ENCODE peak calls at places on chromosome 5, in five cellular contexts. J is PC-9; Y is CD8-positive, alpha-beta T cell; H is lung; T is tibial nerve. G is an unnamed sample. For H3K9me3, the result is how much of the 10 kb centered on the place peaks cover.

GRCh38 chr5:9348296-9348996 is 197.4 kb downstream of the SEMA5A start:
- DNase-seq in T (no peak), H (peak), Y (no peak), J (peak), G (no peak)

GRCh38 chr5:172423379-172424110 is 30.8 kb downstream of the SH3PXD2B start:
- DNase-seq in H (no peak), J (no peak), T (no peak), Y (no peak), G (no peak)

GRCh38 chr5:5700549-5700948 is 278.1 kb downstream of the ICE1 start:
- DNase-seq in Y (no peak), T (no peak), J (peak), H (no peak), G (no peak)

GRCh38 chr5:333945-334344 is 12.4 kb downstream of the AHRR start:
- DNase-seq in H (no peak), T (no peak), Y (no peak), J (no peak), G (no peak)

GRCh38 chr5:171390883-171391677 is 3.4 kb downstream of the NPM1 start:
- DNase-seq in T (no peak), Y (no peak), H (no peak), J (no peak), G (no peak)

GRCh38 chr5:180467028-180467427 is 27.2 kb upstream of the CNOT6 start:
- DNase-seq in H (peak), T (no peak), J (peak), Y (no peak), G (no peak)

GRCh38 chr5:107219993-107220392 is 450.7 kb downstream of the EFNA5 start:
- DNase-seq in H (no peak), J (no peak), Y (no peak), T (no peak), G (no peak)

GRCh38 chr5:78387468-78388153 is 27.2 kb downstream of the SCAMP1 start:
- DNase-seq in T (no peak), Y (no peak), H (no peak), J (no peak), G (no peak)

GRCh38 chr5:75412111-75412990 is 75.3 kb downstream of the HMGCR start:
- DNase-seq in T (no peak), J (no peak), H (no peak), Y (no peak), G (no peak)

GRCh38 chr5:107067391-107067790 is 603.3 kb downstream of the EFNA5 start:
- DNase-seq in T (no peak), H (no peak), J (no peak), Y (no peak), G (no peak)

GRCh38 chr5:180816608-180817534 is 14.3 kb upstream of the MGAT1 start:
- DNase-seq in J (no peak), H (no peak), Y (no peak), T (no peak), G (no peak)

GRCh38 chr5:89901983-89902382 is 507.6 kb downstream of the CETN3 start:
- DNase-seq in J (no peak), Y (no peak), T (no peak), H (no peak), G (peak)

GRCh38 chr5:67300321-67300720 is 103.7 kb upstream of the CD180 start:
- DNase-seq in Y (no peak), J (no peak), H (no peak), T (no peak), G (no peak)

GRCh38 chr5:75522025-75522424 is 10.3 kb downstream of the POLK start:
- DNase-seq in T (no peak), Y (no peak), J (no peak), H (no peak), G (no peak)

GRCh38 chr5:26487553-26487952 is 550.8 kb downstream of the CDH9 start:
- DNase-seq in J (no peak), Y (no peak), H (no peak), T (no peak), G (no peak)
- H3K9me3 ChIP-seq in J (under half), Y (under half), H (under half), T (under half), G (under half)

GRCh38 chr5:150993422-150993821 is 27.0 kb upstream of the GPX3 start:
- DNase-seq in J (no peak), T (no peak), H (no peak), Y (no peak), G (no peak)
- H3K9me3 ChIP-seq in J (under half), T (under half), H (under half), Y (under half), G (under half)

DNA sequence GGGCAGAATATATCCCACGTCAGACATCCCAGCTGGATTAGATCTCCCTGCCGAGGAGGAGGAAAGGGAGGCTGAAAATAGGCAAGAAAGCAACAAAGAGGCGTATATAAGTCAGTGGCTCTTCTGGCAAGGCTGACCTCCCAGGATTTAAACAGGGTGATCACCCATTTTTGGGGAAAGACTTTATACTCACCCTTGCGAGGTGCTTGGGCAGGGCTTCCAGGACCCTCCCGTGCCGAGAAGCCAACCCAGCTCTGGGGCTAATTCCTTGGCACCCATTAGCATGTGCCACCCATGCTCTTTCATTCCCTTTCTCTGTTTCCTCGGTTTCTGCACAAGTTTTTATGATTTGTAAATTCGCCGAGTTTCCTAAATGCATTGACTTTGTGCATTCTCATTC is 230.2 kb upstream of the IRX2 start:
- DNase-seq in T (no peak), H (no peak), Y (no peak), J (no peak), G (no peak)
- H3K9me3 ChIP-seq in T (under half), H (under half), Y (under half), J (under half), G (under half)

GRCh38 chr5:139312075-139312474 is 18.5 kb downstream of the MATR3 start:
- DNase-seq in J (no peak), T (no peak), Y (no peak), H (no peak), G (no peak)

GRCh38 chr5:139308797-139309196 is 15.3 kb downstream of the MATR3 start:
- DNase-seq in H (no peak), J (no peak), T (no peak), Y (no peak), G (no peak)

GRCh38 chr5:139315056-139315455 is 21.5 kb downstream of the MATR3 start:
- DNase-seq in J (no peak), T (no peak), Y (no peak), H (no peak), G (no peak)

GRCh38 chr5:139314276-139314675 is 20.7 kb downstream of the MATR3 start:
- DNase-seq in J (no peak), Y (no peak), H (no peak), T (no peak), G (no peak)
- H3K9me3 ChIP-seq in J (under half), Y (under half), H (under half), T (under half), G (under half)

G was measured in ascending aorta.